ENCODE peak calls at places on chromosomes 2 and 18, in seven cellular contexts. One of them, this sample, is unnamed.

GRCh38 chr18:11392292-11392691 is 217.1 kb upstream of the SLC35G4 start:
- DNase-seq in psoas muscle: no peak
- DNase-seq in heart right ventricle: no peak
- DNase-seq in right lobe of liver: no peak
- DNase-seq in cardiac muscle cell: peak
- DNase-seq in body of pancreas: no peak
- DNase-seq in CD4-positive, alpha-beta T cell: no peak
- DNase-seq in this sample: no peak

GRCh38 chr2:105768961-105769452 is 24.3 kb downstream of the NCK2 start:
- DNase-seq in CD4-positive, alpha-beta T cell: no peak
- DNase-seq in psoas muscle: no peak
- DNase-seq in cardiac muscle cell: no peak
- DNase-seq in heart right ventricle: no peak
- DNase-seq in body of pancreas: no peak
- DNase-seq in right lobe of liver: no peak
- DNase-seq in this sample: no peak

GRCh38 chr2:179486969-179487752 is 222.5 kb upstream of the SESTD1 start:
- DNase-seq in body of pancreas: no peak
- DNase-seq in cardiac muscle cell: peak
- DNase-seq in right lobe of liver: no peak
- DNase-seq in CD4-positive, alpha-beta T cell: no peak
- DNase-seq in heart right ventricle: no peak
- DNase-seq in psoas muscle: no peak
- DNase-seq in this sample: no peak

GRCh38 chr18:73669299-73669698 is 478.3 kb downstream of the FBXO15 start:
- DNase-seq in body of pancreas: peak
- DNase-seq in psoas muscle: no peak
- DNase-seq in CD4-positive, alpha-beta T cell: no peak
- DNase-seq in cardiac muscle cell: no peak
- DNase-seq in heart right ventricle: no peak
- DNase-seq in right lobe of liver: no peak
- DNase-seq in this sample: no peak

GRCh38 chr2:68995911-68996310 is 17.1 kb upstream of the ANTXR1 start:
- DNase-seq in heart right ventricle: no peak
- DNase-seq in right lobe of liver: no peak
- DNase-seq in cardiac muscle cell: no peak
- DNase-seq in CD4-positive, alpha-beta T cell: no peak
- DNase-seq in psoas muscle: no peak
- DNase-seq in body of pancreas: no peak
- DNase-seq in this sample: no peak

GRCh38 chr2:157691131-157691530 is 62.5 kb upstream of the ACVR1C start:
- DNase-seq in right lobe of liver: no peak
- DNase-seq in psoas muscle: no peak
- DNase-seq in body of pancreas: no peak
- DNase-seq in cardiac muscle cell: no peak
- DNase-seq in heart right ventricle: no peak
- DNase-seq in CD4-positive, alpha-beta T cell: no peak
- DNase-seq in this sample: no peak

GRCh38 chr18:35215026-35215425 is 25.8 kb upstream of the ZNF397 start:
- DNase-seq in cardiac muscle cell: peak
- DNase-seq in right lobe of liver: no peak
- DNase-seq in heart right ventricle: no peak
- DNase-seq in psoas muscle: no peak
- DNase-seq in CD4-positive, alpha-beta T cell: no peak
- DNase-seq in body of pancreas: no peak
- DNase-seq in this sample: no peak

GRCh38 chr2:199278099-199278498 is 179.6 kb downstream of the SATB2 start:
- DNase-seq in CD4-positive, alpha-beta T cell: no peak
- DNase-seq in psoas muscle: no peak
- DNase-seq in heart right ventricle: no peak
- DNase-seq in cardiac muscle cell: no peak
- DNase-seq in right lobe of liver: no peak
- DNase-seq in body of pancreas: no peak
- DNase-seq in this sample: no peak

GRCh38 chr2:62687644-62688043 is 17.9 kb upstream of the EHBP1 start:
- DNase-seq in heart right ventricle: no peak
- DNase-seq in body of pancreas: no peak
- DNase-seq in CD4-positive, alpha-beta T cell: no peak
- DNase-seq in psoas muscle: no peak
- DNase-seq in cardiac muscle cell: no peak
- DNase-seq in right lobe of liver: no peak
- DNase-seq in this sample: no peak

GRCh38 chr2:54549430-54549829 is 93.3 kb downstream of the SPTBN1 start:
- DNase-seq in cardiac muscle cell: no peak
- DNase-seq in body of pancreas: no peak
- DNase-seq in right lobe of liver: no peak
- DNase-seq in psoas muscle: no peak
- DNase-seq in heart right ventricle: no peak
- DNase-seq in CD4-positive, alpha-beta T cell: no peak
- DNase-seq in this sample: no peak

GRCh38 chr18:57142361-57142760 is 4.5 kb upstream of the BOD1L2 start:
- DNase-seq in heart right ventricle: no peak
- DNase-seq in right lobe of liver: no peak
- DNase-seq in cardiac muscle cell: no peak
- DNase-seq in CD4-positive, alpha-beta T cell: no peak
- DNase-seq in psoas muscle: no peak
- DNase-seq in body of pancreas: no peak
- DNase-seq in this sample: no peak

GRCh38 chr2:83273322-83273721 is 1185.8 kb downstream of the SUCLG1 start:
- DNase-seq in CD4-positive, alpha-beta T cell: no peak
- DNase-seq in psoas muscle: no peak
- DNase-seq in right lobe of liver: no peak
- DNase-seq in heart right ventricle: no peak
- DNase-seq in cardiac muscle cell: no peak
- DNase-seq in body of pancreas: no peak
- DNase-seq in this sample: no peak

GRCh38 chr2:36462311-36462710 is 106.7 kb downstream of the CRIM1 start:
- DNase-seq in psoas muscle: no peak
- DNase-seq in right lobe of liver: no peak
- DNase-seq in heart right ventricle: no peak
- DNase-seq in cardiac muscle cell: no peak
- DNase-seq in body of pancreas: no peak
- DNase-seq in CD4-positive, alpha-beta T cell: no peak
- DNase-seq in this sample: no peak

GRCh38 chr2:236638707-236639106 is 69.1 kb downstream of the ACKR3 start:
- DNase-seq in CD4-positive, alpha-beta T cell: no peak
- DNase-seq in body of pancreas: no peak
- DNase-seq in psoas muscle: no peak
- DNase-seq in heart right ventricle: no peak
- DNase-seq in right lobe of liver: peak
- DNase-seq in cardiac muscle cell: no peak
- DNase-seq in this sample: peak

GRCh38 chr2:217362290-217362689 is 502.4 kb upstream of the TNP1 start:
- DNase-seq in cardiac muscle cell: no peak
- DNase-seq in CD4-positive, alpha-beta T cell: no peak
- DNase-seq in heart right ventricle: no peak
- DNase-seq in right lobe of liver: no peak
- DNase-seq in psoas muscle: no peak
- DNase-seq in body of pancreas: no peak
- DNase-seq in this sample: no peak

GRCh38 chr2:134917958-134918517 is 584 bp upstream of the CCNT2 start:
- DNase-seq in body of pancreas: no peak
- DNase-seq in heart right ventricle: no peak
- DNase-seq in cardiac muscle cell: no peak
- DNase-seq in CD4-positive, alpha-beta T cell: peak
- DNase-seq in psoas muscle: no peak
- DNase-seq in right lobe of liver: no peak
- DNase-seq in this sample: peak

GRCh38 chr2:138537170-138537915 is 35.8 kb downstream of the SPOPL start:
- DNase-seq in body of pancreas: no peak
- DNase-seq in CD4-positive, alpha-beta T cell: no peak
- DNase-seq in heart right ventricle: no peak
- DNase-seq in right lobe of liver: no peak
- DNase-seq in psoas muscle: no peak
- DNase-seq in cardiac muscle cell: no peak
- DNase-seq in this sample: no peak

GRCh38 chr2:138707424-138708074 is 72.6 kb downstream of the NXPH2 start:
- DNase-seq in CD4-positive, alpha-beta T cell: no peak
- DNase-seq in heart right ventricle: no peak
- DNase-seq in cardiac muscle cell: no peak
- DNase-seq in body of pancreas: no peak
- DNase-seq in right lobe of liver: no peak
- DNase-seq in psoas muscle: no peak
- DNase-seq in this sample: no peak

GRCh38 chr18:68769423-68769822 is 28.5 kb upstream of the CCDC102B start:
- DNase-seq in heart right ventricle: no peak
- DNase-seq in psoas muscle: no peak
- DNase-seq in right lobe of liver: no peak
- DNase-seq in body of pancreas: peak
- DNase-seq in cardiac muscle cell: no peak
- DNase-seq in CD4-positive, alpha-beta T cell: no peak
- DNase-seq in this sample: no peak

DNA sequence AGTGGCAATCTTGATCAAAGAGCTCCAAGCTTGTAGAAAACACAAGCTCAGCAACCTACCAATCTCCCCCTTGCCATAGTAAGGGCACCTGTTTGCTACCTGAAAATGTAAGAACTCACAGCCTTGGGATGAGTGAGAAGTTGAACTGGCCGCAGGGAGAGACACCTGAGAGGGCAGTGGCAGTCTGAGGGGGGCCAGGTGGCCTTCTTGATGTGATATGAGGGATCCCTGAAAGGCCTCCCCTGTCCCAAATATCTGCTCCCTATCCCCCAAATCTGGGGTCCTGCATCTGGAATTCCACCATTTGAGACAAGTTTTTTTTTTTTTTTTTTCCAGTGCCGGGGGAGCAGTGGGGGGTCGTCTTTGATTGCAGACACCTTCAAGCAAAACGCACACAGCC is 230.2 kb upstream of the SMAD2 start:
- DNase-seq in cardiac muscle cell: no peak
- DNase-seq in CD4-positive, alpha-beta T cell: no peak
- DNase-seq in heart right ventricle: no peak
- DNase-seq in psoas muscle: no peak
- DNase-seq in right lobe of liver: peak
- DNase-seq in body of pancreas: no peak
- DNase-seq in this sample: no peak
- H3K27ac ChIP-seq in cardiac muscle cell: no peak
- H3K27ac ChIP-seq in CD4-positive, alpha-beta T cell: no peak
- H3K27ac ChIP-seq in heart right ventricle: peak
- H3K27ac ChIP-seq in psoas muscle: no peak
- H3K27ac ChIP-seq in right lobe of liver: no peak
- H3K27ac ChIP-seq in body of pancreas: no peak
- H3K27ac ChIP-seq in this sample: peak

GRCh38 chr2:7849027-7849426 is 832.8 kb upstream of the ID2 start:
- DNase-seq in right lobe of liver: no peak
- DNase-seq in body of pancreas: no peak
- DNase-seq in CD4-positive, alpha-beta T cell: no peak
- DNase-seq in psoas muscle: no peak
- DNase-seq in heart right ventricle: no peak
- DNase-seq in cardiac muscle cell: no peak
- DNase-seq in this sample: no peak
- TF ChIP-seq CTCF in right lobe of liver: no peak
- TF ChIP-seq CTCF in body of pancreas: no peak
- TF ChIP-seq CTCF in CD4-positive, alpha-beta T cell: no peak
- TF ChIP-seq CTCF in psoas muscle: no peak
- TF ChIP-seq CTCF in heart right ventricle: no peak
- TF ChIP-seq CTCF in cardiac muscle cell: no peak
- TF ChIP-seq CTCF in this sample: no peak

DNA sequence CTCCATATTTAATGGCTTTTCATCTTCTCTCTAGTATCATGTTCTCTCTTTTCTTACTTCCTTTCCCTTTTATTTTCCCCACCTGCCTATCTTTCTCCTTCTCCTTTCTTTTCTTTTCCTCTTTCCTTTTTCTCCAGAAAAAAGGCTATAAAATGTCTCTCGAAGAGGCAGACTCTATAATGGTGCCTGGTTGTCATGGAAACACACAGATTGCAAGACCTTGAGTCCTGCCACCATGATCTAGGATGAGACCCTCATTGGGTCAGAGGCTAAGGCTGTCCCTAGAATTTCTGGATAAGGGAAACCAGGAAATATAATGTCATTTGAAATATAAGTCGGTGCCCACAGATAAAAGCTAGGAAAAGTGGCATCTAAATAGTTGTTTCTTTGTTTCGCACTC is 36.5 kb upstream of the LHCGR start:
- DNase-seq in CD4-positive, alpha-beta T cell: no peak
- DNase-seq in body of pancreas: no peak
- DNase-seq in heart right ventricle: no peak
- DNase-seq in psoas muscle: no peak
- DNase-seq in cardiac muscle cell: no peak
- DNase-seq in right lobe of liver: no peak
- DNase-seq in this sample: no peak
- H3K27ac ChIP-seq in CD4-positive, alpha-beta T cell: no peak
- H3K27ac ChIP-seq in body of pancreas: no peak
- H3K27ac ChIP-seq in heart right ventricle: no peak
- H3K27ac ChIP-seq in psoas muscle: no peak
- H3K27ac ChIP-seq in cardiac muscle cell: no peak
- H3K27ac ChIP-seq in right lobe of liver: no peak
- H3K27ac ChIP-seq in this sample: no peak

GRCh38 chr2:65316072-65316471 is 88.4 kb downstream of the ACTR2 start:
- DNase-seq in cardiac muscle cell: no peak
- DNase-seq in body of pancreas: peak
- DNase-seq in heart right ventricle: no peak
- DNase-seq in CD4-positive, alpha-beta T cell: no peak
- DNase-seq in psoas muscle: peak
- DNase-seq in right lobe of liver: no peak
- DNase-seq in this sample: peak

GRCh38 chr2:65317841-65318240 is 90.2 kb downstream of the ACTR2 start:
- DNase-seq in CD4-positive, alpha-beta T cell: no peak
- DNase-seq in psoas muscle: no peak
- DNase-seq in cardiac muscle cell: no peak
- DNase-seq in body of pancreas: no peak
- DNase-seq in heart right ventricle: no peak
- DNase-seq in right lobe of liver: no peak
- DNase-seq in this sample: no peak

GRCh38 chr2:65319674-65320041 is 92.0 kb downstream of the ACTR2 start:
- DNase-seq in cardiac muscle cell: no peak
- DNase-seq in body of pancreas: no peak
- DNase-seq in psoas muscle: no peak
- DNase-seq in right lobe of liver: no peak
- DNase-seq in CD4-positive, alpha-beta T cell: no peak
- DNase-seq in heart right ventricle: no peak
- DNase-seq in this sample: no peak

GRCh38 chr2:65319080-65319673 is 91.5 kb downstream of the ACTR2 start:
- DNase-seq in body of pancreas: no peak
- DNase-seq in right lobe of liver: no peak
- DNase-seq in cardiac muscle cell: no peak
- DNase-seq in CD4-positive, alpha-beta T cell: no peak
- DNase-seq in heart right ventricle: no peak
- DNase-seq in psoas muscle: no peak
- DNase-seq in this sample: no peak

DNA sequence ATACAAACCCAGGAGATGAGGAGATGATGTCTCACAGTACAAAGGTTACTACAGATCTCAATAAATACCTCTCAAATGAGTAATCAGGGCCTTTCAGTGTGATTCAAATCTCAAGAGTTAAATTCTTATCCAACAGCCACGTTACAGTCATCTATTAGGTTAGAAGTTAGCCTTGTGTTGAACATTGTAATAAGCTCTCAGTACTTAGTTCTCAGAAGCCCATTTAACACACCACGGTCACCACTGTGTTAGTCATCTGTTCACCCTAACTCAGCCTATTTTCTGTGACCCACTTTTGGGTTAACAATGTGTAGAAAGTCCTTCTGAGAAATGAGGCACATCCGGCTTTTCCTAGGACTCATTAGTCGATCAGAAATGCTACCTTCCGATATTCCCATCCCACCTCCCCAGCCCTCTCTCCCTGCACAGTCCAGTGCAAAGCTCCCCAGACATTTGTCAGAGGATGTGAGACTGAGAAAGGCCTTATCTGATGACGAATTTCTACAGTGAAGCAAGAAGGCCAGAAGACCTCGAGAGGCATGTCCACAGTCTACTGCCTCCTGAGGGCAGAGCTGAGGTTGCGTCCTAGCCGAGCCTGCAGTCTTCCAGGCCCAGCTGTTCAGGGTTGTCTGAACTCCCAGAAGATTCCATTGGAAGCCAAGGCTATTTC is 92.5 kb downstream of the ACTR2 start:
- DNase-seq in psoas muscle: peak
- DNase-seq in cardiac muscle cell: no peak
- DNase-seq in right lobe of liver: no peak
- DNase-seq in heart right ventricle: no peak
- DNase-seq in body of pancreas: no peak
- DNase-seq in CD4-positive, alpha-beta T cell: no peak
- DNase-seq in this sample: no peak
- TF ChIP-seq CTCF in psoas muscle: no peak
- TF ChIP-seq CTCF in cardiac muscle cell: peak
- TF ChIP-seq CTCF in right lobe of liver: no peak
- TF ChIP-seq CTCF in heart right ventricle: no peak
- TF ChIP-seq CTCF in body of pancreas: no peak
- TF ChIP-seq CTCF in CD4-positive, alpha-beta T cell: no peak
- TF ChIP-seq CTCF in this sample: no peak

This sample was measured in right atrium auricular region.